ENCODE peak calls at places on chromosomes 4 and X, in seven cellular contexts. One of them, this sample, is unnamed.

GRCh38 chr4:41880022-41880837 is 55.0 kb upstream of the TMEM33 start:
- DNase-seq in fibroblast of lung: no peak
- DNase-seq in A673: no peak
- DNase-seq in aorta: no peak
- DNase-seq in heart left ventricle: no peak
- DNase-seq in IMR-90: no peak
- DNase-seq in uterus: no peak
- DNase-seq in this sample: no peak

GRCh38 chr4:155796031-155796430 is 37.2 kb downstream of the GUCY1B1 start:
- DNase-seq in A673: peak
- DNase-seq in heart left ventricle: no peak
- DNase-seq in aorta: no peak
- DNase-seq in fibroblast of lung: peak
- DNase-seq in IMR-90: peak
- DNase-seq in uterus: no peak
- DNase-seq in this sample: no peak

GRCh38 chr4:168832746-168833575 is 177.1 kb downstream of the CBR4 start:
- DNase-seq in fibroblast of lung: peak
- DNase-seq in uterus: peak
- DNase-seq in A673: no peak
- DNase-seq in aorta: peak
- DNase-seq in heart left ventricle: peak
- DNase-seq in IMR-90: no peak
- DNase-seq in this sample: no peak

GRCh38 chrX:44828008-44828605 is 15.7 kb upstream of the DUSP21 start:
- DNase-seq in aorta: no peak
- DNase-seq in heart left ventricle: no peak
- DNase-seq in IMR-90: peak
- DNase-seq in fibroblast of lung: peak
- DNase-seq in uterus: no peak
- DNase-seq in A673: peak
- DNase-seq in this sample: peak

GRCh38 chr4:34649716-34650115 is 1594.6 kb downstream of the ARAP2 start:
- DNase-seq in heart left ventricle: no peak
- DNase-seq in uterus: no peak
- DNase-seq in aorta: no peak
- DNase-seq in fibroblast of lung: no peak
- DNase-seq in A673: no peak
- DNase-seq in IMR-90: no peak
- DNase-seq in this sample: no peak

GRCh38 chrX:50114113-50114512 is 86.7 kb downstream of the AKAP4 start:
- DNase-seq in heart left ventricle: no peak
- DNase-seq in aorta: no peak
- DNase-seq in fibroblast of lung: no peak
- DNase-seq in IMR-90: no peak
- DNase-seq in A673: no peak
- DNase-seq in uterus: no peak
- DNase-seq in this sample: no peak

GRCh38 chrX:99703467-99703866 is 706.6 kb downstream of the PCDH19 start:
- DNase-seq in uterus: no peak
- DNase-seq in heart left ventricle: no peak
- DNase-seq in A673: no peak
- DNase-seq in aorta: no peak
- DNase-seq in IMR-90: no peak
- DNase-seq in fibroblast of lung: no peak
- DNase-seq in this sample: no peak

GRCh38 chr4:8704632-8705031 is 112.1 kb downstream of the CPZ start:
- DNase-seq in A673: no peak
- DNase-seq in uterus: no peak
- DNase-seq in IMR-90: no peak
- DNase-seq in fibroblast of lung: no peak
- DNase-seq in aorta: no peak
- DNase-seq in heart left ventricle: no peak
- DNase-seq in this sample: no peak

GRCh38 chrX:30147996-30148643 is 67.2 kb upstream of the MAGEB2 start:
- DNase-seq in uterus: no peak
- DNase-seq in IMR-90: no peak
- DNase-seq in A673: no peak
- DNase-seq in heart left ventricle: no peak
- DNase-seq in aorta: no peak
- DNase-seq in fibroblast of lung: no peak
- DNase-seq in this sample: no peak

GRCh38 chr4:22500128-22500611 is 15.7 kb downstream of the ADGRA3 start:
- DNase-seq in uterus: no peak
- DNase-seq in A673: no peak
- DNase-seq in fibroblast of lung: no peak
- DNase-seq in heart left ventricle: no peak
- DNase-seq in aorta: no peak
- DNase-seq in IMR-90: no peak
- DNase-seq in this sample: no peak
- H3K27ac ChIP-seq in uterus: no peak
- H3K27ac ChIP-seq in A673: no peak
- H3K27ac ChIP-seq in fibroblast of lung: no peak
- H3K27ac ChIP-seq in heart left ventricle: no peak
- H3K27ac ChIP-seq in aorta: no peak
- H3K27ac ChIP-seq in IMR-90: no peak
- H3K27ac ChIP-seq in this sample: no peak

GRCh38 chr4:153511104-153511503 is 44.9 kb downstream of the TMEM131L start:
- DNase-seq in IMR-90: no peak
- DNase-seq in uterus: no peak
- DNase-seq in A673: no peak
- DNase-seq in fibroblast of lung: no peak
- DNase-seq in heart left ventricle: no peak
- DNase-seq in aorta: no peak
- DNase-seq in this sample: no peak

GRCh38 chr4:153509724-153510123 is 43.6 kb downstream of the TMEM131L start:
- DNase-seq in heart left ventricle: no peak
- DNase-seq in fibroblast of lung: no peak
- DNase-seq in IMR-90: no peak
- DNase-seq in aorta: no peak
- DNase-seq in uterus: no peak
- DNase-seq in A673: no peak
- DNase-seq in this sample: no peak

GRCh38 chr4:153507679-153508073 is 41.5 kb downstream of the TMEM131L start:
- DNase-seq in heart left ventricle: no peak
- DNase-seq in A673: no peak
- DNase-seq in IMR-90: no peak
- DNase-seq in aorta: no peak
- DNase-seq in uterus: no peak
- DNase-seq in fibroblast of lung: no peak
- DNase-seq in this sample: peak

GRCh38 chr4:153510252-153511001 is 44.3 kb downstream of the TMEM131L start:
- DNase-seq in aorta: no peak
- DNase-seq in IMR-90: no peak
- DNase-seq in fibroblast of lung: no peak
- DNase-seq in heart left ventricle: no peak
- DNase-seq in uterus: no peak
- DNase-seq in A673: no peak
- DNase-seq in this sample: no peak

DNA sequence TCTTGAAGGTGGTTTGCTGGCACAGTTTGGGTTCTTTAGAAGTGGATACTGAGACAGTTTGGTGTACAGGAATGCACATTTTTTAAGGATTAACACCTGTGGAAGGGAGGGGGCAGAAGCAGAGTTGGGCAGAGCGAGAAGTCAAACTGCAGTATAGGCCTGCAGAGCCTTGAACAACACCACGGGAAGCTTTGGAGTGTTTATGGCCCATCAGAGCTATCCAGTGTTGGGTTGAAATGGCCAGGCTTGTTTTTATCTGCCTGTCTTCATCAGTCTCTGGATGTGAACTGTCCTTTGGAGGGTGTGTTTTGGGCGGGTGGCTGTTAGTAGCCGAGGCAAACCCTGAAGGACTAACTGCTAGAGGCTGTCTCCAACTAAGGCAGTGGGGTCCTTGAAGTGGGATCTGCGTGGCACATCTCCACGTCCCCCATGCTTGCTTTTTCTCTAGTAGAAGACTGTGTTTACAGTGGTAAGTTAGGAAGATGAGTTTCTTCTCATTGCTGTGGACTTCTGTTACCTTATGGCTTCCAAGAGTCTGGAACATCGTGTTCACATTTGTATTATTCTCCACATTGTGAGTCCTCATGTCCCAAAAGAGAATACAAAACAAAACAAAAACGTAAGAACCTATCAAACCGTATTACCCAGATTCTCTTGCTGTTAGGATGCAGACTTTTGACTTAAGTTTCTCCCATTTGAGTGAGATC is 41.0 kb downstream of the TMEM131L start:
- DNase-seq in aorta: no peak
- DNase-seq in fibroblast of lung: no peak
- DNase-seq in IMR-90: no peak
- DNase-seq in heart left ventricle: no peak
- DNase-seq in uterus: no peak
- DNase-seq in A673: no peak
- DNase-seq in this sample: no peak
- H3K27ac ChIP-seq in aorta: no peak
- H3K27ac ChIP-seq in fibroblast of lung: no peak
- H3K27ac ChIP-seq in IMR-90: no peak
- H3K27ac ChIP-seq in heart left ventricle: no peak
- H3K27ac ChIP-seq in uterus: no peak
- H3K27ac ChIP-seq in A673: no peak
- H3K27ac ChIP-seq in this sample: no peak

GRCh38 chr4:10030946-10031662 is 9.8 kb upstream of the SLC2A9 start:
- DNase-seq in uterus: no peak
- DNase-seq in A673: no peak
- DNase-seq in heart left ventricle: peak
- DNase-seq in fibroblast of lung: no peak
- DNase-seq in aorta: no peak
- DNase-seq in IMR-90: no peak
- DNase-seq in this sample: no peak
- H3K27ac ChIP-seq in uterus: no peak
- H3K27ac ChIP-seq in A673: no peak
- H3K27ac ChIP-seq in heart left ventricle: peak
- H3K27ac ChIP-seq in fibroblast of lung: no peak
- H3K27ac ChIP-seq in aorta: no peak
- H3K27ac ChIP-seq in IMR-90: no peak
- H3K27ac ChIP-seq in this sample: no peak

GRCh38 chr4:87007345-87008181 is 72.8 kb downstream of the AFF1 start:
- DNase-seq in fibroblast of lung: peak
- DNase-seq in heart left ventricle: peak
- DNase-seq in uterus: peak
- DNase-seq in aorta: peak
- DNase-seq in IMR-90: peak
- DNase-seq in A673: peak
- DNase-seq in this sample: no peak

GRCh38 chr4:87005369-87005689 is 70.5 kb downstream of the AFF1 start:
- DNase-seq in uterus: no peak
- DNase-seq in A673: no peak
- DNase-seq in heart left ventricle: no peak
- DNase-seq in fibroblast of lung: no peak
- DNase-seq in IMR-90: no peak
- DNase-seq in aorta: no peak
- DNase-seq in this sample: no peak

GRCh38 chr4:87005690-87006461 is 71.1 kb downstream of the AFF1 start:
- DNase-seq in IMR-90: no peak
- DNase-seq in A673: no peak
- DNase-seq in heart left ventricle: no peak
- DNase-seq in aorta: no peak
- DNase-seq in fibroblast of lung: no peak
- DNase-seq in uterus: no peak
- DNase-seq in this sample: no peak

GRCh38 chr4:87009095-87009648 is 74.4 kb downstream of the AFF1 start:
- DNase-seq in A673: no peak
- DNase-seq in fibroblast of lung: no peak
- DNase-seq in IMR-90: no peak
- DNase-seq in aorta: no peak
- DNase-seq in uterus: no peak
- DNase-seq in heart left ventricle: peak
- DNase-seq in this sample: no peak

DNA sequence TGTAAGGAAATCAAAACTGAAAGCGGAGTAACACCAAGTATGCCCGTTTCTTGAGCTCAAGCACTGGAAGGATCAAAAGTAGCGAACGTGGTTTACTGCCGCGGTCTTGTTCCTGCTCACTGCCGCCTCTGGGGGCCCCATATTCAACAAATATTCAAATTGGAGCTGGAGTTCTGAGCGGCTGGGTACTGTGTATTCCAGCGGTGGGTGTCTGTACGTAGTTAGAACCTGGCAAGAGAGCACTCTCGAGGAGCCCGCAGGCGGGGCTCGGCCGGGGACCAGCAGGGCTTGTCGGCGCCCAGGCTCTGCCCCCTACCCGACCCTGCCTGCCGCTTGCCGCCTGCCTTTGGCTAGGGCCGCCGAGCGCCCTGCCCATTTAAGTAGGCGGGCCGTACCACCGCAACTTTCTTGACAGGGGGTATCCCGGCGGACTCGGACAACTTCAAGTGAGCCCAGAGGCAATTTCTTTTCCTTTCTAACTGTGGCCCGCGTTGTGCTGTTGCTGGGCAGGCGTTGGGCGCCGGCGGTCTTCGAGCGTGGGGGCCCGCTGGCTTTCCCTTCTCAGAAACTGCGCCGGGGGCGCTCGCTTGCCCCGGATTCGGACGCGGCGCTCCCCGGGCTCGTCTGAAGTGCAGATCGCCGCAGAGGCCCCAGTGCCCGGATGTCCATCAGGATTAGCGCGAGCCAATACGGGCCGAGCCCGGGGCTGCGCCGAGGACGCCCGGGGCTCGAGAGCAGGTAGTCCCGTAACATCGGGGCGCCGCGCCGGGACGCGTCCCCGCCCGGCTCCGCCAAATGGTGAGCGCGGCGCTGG is 71.9 kb downstream of the AFF1 start:
- DNase-seq in IMR-90: peak
- DNase-seq in aorta: peak
- DNase-seq in heart left ventricle: peak
- DNase-seq in uterus: peak
- DNase-seq in fibroblast of lung: peak
- DNase-seq in A673: peak
- DNase-seq in this sample: peak
- H3K27ac ChIP-seq in IMR-90: peak
- H3K27ac ChIP-seq in aorta: peak
- H3K27ac ChIP-seq in heart left ventricle: peak
- H3K27ac ChIP-seq in uterus: peak
- H3K27ac ChIP-seq in fibroblast of lung: peak
- H3K27ac ChIP-seq in A673: peak
- H3K27ac ChIP-seq in this sample: peak

DNA sequence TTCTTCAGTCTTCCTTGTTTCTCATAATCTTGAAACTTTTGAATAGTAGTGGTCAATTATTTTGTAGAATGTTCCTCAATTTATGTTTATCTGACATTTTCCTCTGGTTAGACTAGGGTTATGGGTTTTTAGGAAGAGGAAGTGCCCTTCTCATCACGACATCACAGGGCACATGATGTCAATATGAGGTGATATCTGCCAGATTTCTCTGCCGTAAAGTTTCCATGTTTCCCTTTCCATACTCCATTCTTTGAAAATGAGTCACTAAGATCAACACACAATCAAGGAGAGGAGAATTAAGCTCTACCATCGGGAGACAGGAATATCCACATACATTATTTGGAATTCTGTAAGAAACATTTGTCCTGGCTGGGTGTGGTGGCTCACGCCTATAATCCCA is 28.4 kb downstream of the RP2 start:
- DNase-seq in aorta: no peak
- DNase-seq in uterus: no peak
- DNase-seq in fibroblast of lung: peak
- DNase-seq in A673: no peak
- DNase-seq in heart left ventricle: no peak
- DNase-seq in IMR-90: peak
- DNase-seq in this sample: no peak
- H3K27ac ChIP-seq in aorta: no peak
- H3K27ac ChIP-seq in uterus: no peak
- H3K27ac ChIP-seq in fibroblast of lung: no peak
- H3K27ac ChIP-seq in A673: no peak
- H3K27ac ChIP-seq in heart left ventricle: peak
- H3K27ac ChIP-seq in IMR-90: no peak
- H3K27ac ChIP-seq in this sample: peak

GRCh38 chrX:12610079-12610478 is 181.1 kb upstream of the PRPS2 start:
- DNase-seq in A673: no peak
- DNase-seq in aorta: no peak
- DNase-seq in uterus: no peak
- DNase-seq in fibroblast of lung: peak
- DNase-seq in heart left ventricle: no peak
- DNase-seq in IMR-90: peak
- DNase-seq in this sample: peak
- H3K27ac ChIP-seq in A673: no peak
- H3K27ac ChIP-seq in aorta: no peak
- H3K27ac ChIP-seq in uterus: no peak
- H3K27ac ChIP-seq in fibroblast of lung: no peak
- H3K27ac ChIP-seq in heart left ventricle: no peak
- H3K27ac ChIP-seq in IMR-90: no peak
- H3K27ac ChIP-seq in this sample: peak